ENCODE peak calls at places on chromosomes 4 and X, in four cellular contexts. V, Q, U and L are unnamed samples.

GRCh38 chr4:48827622-48828021 is 3.3 kb upstream of the OCIAD1 start:
- DNase-seq in V (no peak), Q (no peak), U (no peak), L (no peak)

GRCh38 chrX:71533850-71534515 is 1.1 kb downstream of the OGT start:
- DNase-seq in V (peak; percentile 53), Q (no peak), U (peak; percentile 30), L (peak; percentile 21)

GRCh38 chrX:2679534-2680485 is 11.3 kb upstream of the CD99 start:
- DNase-seq in V (peak; percentile 39), Q (no peak), U (no peak), L (no peak)

GRCh38 chr4:66048861-66049260 is 378.6 kb upstream of the EPHA5 start:
- DNase-seq in V (peak; percentile 39), Q (no peak), U (no peak), L (no peak)

GRCh38 chr4:136183513-136183912 is 1348.8 kb downstream of the PCDH18 start:
- DNase-seq in V (no peak), Q (no peak), U (no peak), L (no peak)

GRCh38 chr4:37760840-37761239 is 65.6 kb upstream of the PGM2 start:
- DNase-seq in V (no peak), Q (no peak), U (no peak), L (no peak)

GRCh38 chrX:23374291-23374690 is 39.6 kb downstream of the PTCHD1 start:
- DNase-seq in V (no peak), Q (no peak), U (no peak), L (no peak)

GRCh38 chr4:122224348-122224747 is 72.2 kb downstream of the BLTP1 start:
- DNase-seq in V (peak; percentile 33), Q (no peak), U (no peak), L (no peak)

GRCh38 chrX:95903490-95903889 is 781.2 kb upstream of the DIAPH2 start:
- DNase-seq in V (peak; percentile 12), Q (no peak), U (no peak), L (no peak)

GRCh38 chr4:47053485-47053884 is 22.1 kb downstream of the GABRB1 start:
- DNase-seq in V (no peak), Q (no peak), U (no peak), L (no peak)

GRCh38 chr4:96916731-96917130 is 1076.8 kb downstream of the PDHA2 start:
- DNase-seq in V (no peak), Q (no peak), U (no peak), L (no peak)

GRCh38 chr4:182874158-182874855 is 42.9 kb downstream of the DCTD start:
- DNase-seq in V (no peak), Q (no peak), U (no peak), L (no peak)

GRCh38 chr4:108160741-108161352 is 7.9 kb downstream of the LEF1 start:
- DNase-seq in V (no peak), Q (no peak), U (no peak), L (no peak)

GRCh38 chr4:173242466-173243250 is 74.0 kb downstream of the GALNT7 start:
- DNase-seq in V (peak; percentile 33), Q (no peak), U (no peak), L (no peak)

GRCh38 chrX:6170424-6170823 is 58.2 kb downstream of the NLGN4X start:
- DNase-seq in V (no peak), Q (no peak), U (no peak), L (no peak)

GRCh38 chr4:10182446-10183424 is 66.1 kb upstream of the WDR1 start:
- DNase-seq in V (no peak), Q (no peak), U (no peak), L (no peak)

GRCh38 chr4:13483142-13484044 is 747 bp downstream of the RAB28 start:
- DNase-seq in V (peak; percentile 76), Q (no peak), U (no peak), L (peak; percentile 79)

GRCh38 chr4:183321079-183321478 is 1.0 kb upstream of the CLDN22 start:
- DNase-seq in V (no peak), Q (peak; percentile 15), U (no peak), L (no peak)

GRCh38 chr4:142044271-142044670 is 407.9 kb downstream of the IL15 start:
- DNase-seq in V (peak; percentile 15), Q (no peak), U (no peak), L (peak; percentile 8)

GRCh38 chr4:21726255-21726815 is 222.2 kb downstream of the KCNIP4 start:
- DNase-seq in V (peak; percentile 18), Q (no peak), U (no peak), L (no peak)

GRCh38 chr4:165656829-165657467 is 216.1 kb upstream of the TLL1 start:
- DNase-seq in V (no peak), Q (no peak), U (no peak), L (no peak)

GRCh38 chr4:76569225-76569624 is 134.2 kb downstream of the SHROOM3 start:
- DNase-seq in V (no peak), Q (no peak), U (no peak), L (no peak)

GRCh38 chrX:53595266-53595810 is 91.2 kb downstream of the HUWE1 start:
- DNase-seq in V (no peak), Q (no peak), U (no peak), L (no peak)

GRCh38 chr4:17059192-17059634 is 160.8 kb upstream of the LDB2 start:
- DNase-seq in V (no peak), Q (no peak), U (peak; percentile 50), L (peak; percentile 12)

GRCh38 chr4:112519689-112520597 is 4.0 kb upstream of the NEUROG2 start:
- DNase-seq in V (no peak), Q (no peak), U (no peak), L (no peak)

GRCh38 chrX:54178100-54178940 is 4.7 kb downstream of the FAM120C start:
- DNase-seq in V (peak; percentile 83), Q (no peak), U (no peak), L (peak; percentile 67)

GRCh38 chr4:4185528-4185927 is 41.2 kb downstream of the OTOP1 start:
- DNase-seq in V (no peak), Q (no peak), U (no peak), L (no peak)

GRCh38 chr4:105401278-105401677 is 72.6 kb downstream of the PPA2 start:
- DNase-seq in V (no peak), Q (no peak), U (no peak), L (no peak)

GRCh38 chrX:150704030-150704613 is 10.9 kb downstream of the MTMR1 start:
- DNase-seq in V (peak; percentile 85), Q (no peak), U (no peak), L (peak; percentile 53)

GRCh38 chrX:106931831-106932491 is 11.8 kb downstream of the CLDN2 start:
- DNase-seq in V (no peak), Q (no peak), U (no peak), L (peak; percentile 3)

GRCh38 chr4:140802591-140802990 is 46.4 kb upstream of the TBC1D9 start:
- DNase-seq in V (no peak), Q (no peak), U (no peak), L (no peak)
- TF ChIP-seq CTCF in V (no peak), Q (no peak), U (no peak), L (no peak)

GRCh38 chrX:138748480-138748879 is 37.0 kb upstream of the FGF13 start:
- DNase-seq in V (peak; percentile 18), Q (no peak), U (no peak), L (no peak)
- TF ChIP-seq CTCF in V (peak; percentile 23), Q (peak; percentile 40), U (peak; percentile 49), L (peak; percentile 70)

DNA sequence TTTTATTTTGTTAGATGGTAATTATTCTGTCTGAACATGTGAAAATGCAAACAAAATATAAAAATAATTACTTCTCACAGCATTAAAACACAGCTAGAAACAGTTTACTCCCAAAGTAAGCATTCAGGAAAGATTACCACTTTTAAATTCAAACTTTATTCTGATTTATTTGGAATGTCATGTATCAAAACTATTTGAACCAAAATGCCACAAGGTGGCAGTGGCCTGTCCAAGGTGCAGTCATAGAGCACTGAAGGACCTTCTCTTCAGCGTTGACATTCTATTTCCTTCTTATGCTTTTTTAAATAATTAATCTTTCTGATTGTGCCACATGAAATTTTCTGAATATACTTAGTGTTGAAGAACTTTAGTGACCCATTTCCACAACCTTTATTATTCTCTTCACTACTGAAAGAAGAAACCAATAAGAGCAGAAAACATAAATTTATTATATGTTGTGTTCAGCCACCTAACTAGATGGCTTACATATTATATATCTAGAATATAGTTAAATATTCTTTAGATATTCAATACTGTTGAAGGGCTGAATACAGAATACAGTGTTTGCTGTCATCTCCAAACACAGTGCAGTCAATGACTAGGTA is 283.6 kb downstream of the CFAP299 start:
- DNase-seq in V (peak; percentile 7), Q (no peak), U (no peak), L (peak; percentile 9)
- TF ChIP-seq CTCF in V (peak; percentile 4), Q (peak; percentile 9), U (no peak), L (peak; percentile 78)

DNA sequence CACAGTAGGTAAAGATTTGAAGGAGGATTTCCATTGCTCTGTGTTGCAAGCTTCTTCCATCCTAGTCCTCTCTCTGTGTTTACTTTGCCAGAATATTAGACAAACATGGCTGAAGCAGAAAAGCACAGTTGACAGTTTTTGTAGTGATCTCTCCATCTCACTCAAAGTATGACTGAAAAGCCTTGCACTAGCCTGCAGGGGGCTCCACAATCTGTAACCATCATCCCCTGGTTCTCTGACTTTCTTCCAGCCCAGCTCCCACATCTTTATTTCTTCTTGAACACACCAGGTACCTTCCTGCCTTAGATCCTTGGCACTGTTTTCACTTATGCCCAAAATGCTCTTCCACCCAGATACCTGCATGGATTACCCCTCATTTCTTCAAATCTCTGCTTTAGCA is 34.1 kb upstream of the HHIP start:
- DNase-seq in V (peak; percentile 46), Q (peak; percentile 26), U (no peak), L (no peak)
- TF ChIP-seq CTCF in V (peak; percentile 61), Q (peak; percentile 22), U (peak; percentile 41), L (peak; percentile 75)

DNA sequence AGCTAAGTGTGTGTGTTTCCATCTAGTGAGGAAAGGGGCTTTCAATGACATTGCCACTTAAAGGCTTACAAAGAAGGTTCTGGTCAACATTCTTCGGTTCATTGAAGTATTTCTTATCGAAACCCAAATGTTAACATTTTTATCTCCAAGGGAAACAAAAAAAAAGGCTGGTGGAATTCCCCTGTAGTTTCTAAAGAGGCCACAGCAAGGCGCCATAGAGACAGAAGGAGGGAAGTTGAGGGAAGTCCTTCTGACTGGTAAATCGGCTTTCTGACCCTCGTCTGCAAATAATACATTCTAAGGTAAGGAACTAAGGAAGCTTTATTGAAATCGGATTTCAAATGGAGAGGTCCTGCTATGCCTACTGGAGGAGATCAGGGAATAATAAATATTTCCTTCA is 1.7 kb upstream of the ZFP42 start:
- DNase-seq in V (peak; percentile 42), Q (no peak), U (no peak), L (no peak)
- TF ChIP-seq CTCF in V (peak; percentile 35), Q (no peak), U (no peak), L (peak; percentile 69)

GRCh38 chrX:114615765-114616164 is 31.9 kb downstream of the HTR2C start:
- DNase-seq in V (no peak), Q (no peak), U (no peak), L (no peak)

DNA sequence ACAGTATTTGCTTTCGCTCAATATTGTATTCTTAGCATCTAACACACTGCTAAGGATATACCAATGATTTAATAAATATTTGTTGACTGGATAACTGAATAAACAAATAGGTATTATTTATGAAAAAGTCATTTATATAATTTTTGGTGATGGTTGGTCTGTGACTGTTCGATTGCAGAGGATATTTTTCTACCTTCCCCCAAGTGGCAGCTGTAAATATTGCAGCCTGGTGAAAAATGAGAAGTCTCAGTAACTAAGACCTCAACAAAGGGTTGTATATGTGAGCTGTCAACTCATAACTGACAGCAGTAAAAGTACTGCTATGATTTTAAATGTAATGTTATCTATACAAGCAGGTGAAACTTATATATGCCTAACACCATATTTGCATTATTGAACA is 36.0 kb downstream of the HTR2C start:
- DNase-seq in V (peak; percentile 6), Q (peak; percentile 12), U (no peak), L (no peak)
- TF ChIP-seq CTCF in V (peak; percentile 40), Q (peak; percentile 32), U (peak; percentile 44), L (peak; percentile 67)

GRCh38 chr4:148770377-148770776 is 328.2 kb upstream of the NR3C2 start:
- DNase-seq in V (no peak), Q (no peak), U (no peak), L (no peak)
- TF ChIP-seq CTCF in V (no peak), Q (no peak), U (peak; percentile 28), L (no peak)